ENCODE peak calls at places on chromosome 2, in four cellular contexts. L, M, H and S are unnamed samples.
A peak's percentile ranks its signal among the peaks of the same experiment; 100 is the strongest.

GRCh38 chr2:173982918-173983317 is 17.7 kb upstream of the SP3 start:
- DNase-seq in H (no peak), M (no peak), L (no peak), S (no peak)

GRCh38 chr2:179336782-179337534 is 72.3 kb upstream of the SESTD1 start:
- DNase-seq in H (no peak), L (no peak), M (no peak), S (no peak)

GRCh38 chr2:29218071-29218470 is 102.9 kb downstream of the CLIP4 start:
- DNase-seq in M (no peak), H (no peak), L (no peak), S (no peak)

GRCh38 chr2:111634050-111634784 is 249.8 kb downstream of the ANAPC1 start:
- DNase-seq in L (no peak), M (no peak), H (no peak), S (no peak)

GRCh38 chr2:132668986-132669853 is 785 bp downstream of the LYPD1 start:
- DNase-seq in L (no peak), H (no peak), M (no peak), S (peak; percentile 59)

GRCh38 chr2:63598971-63599370 is 10.2 kb downstream of the MDH1 start:
- DNase-seq in H (no peak), M (no peak), L (no peak), S (no peak)

GRCh38 chr2:38499921-38500634 is 102.7 kb downstream of the HNRNPLL start:
- DNase-seq in H (no peak), L (no peak), M (no peak), S (no peak)

GRCh38 chr2:20487392-20488135 is 40.7 kb downstream of the RHOB start:
- DNase-seq in M (no peak), H (no peak), L (no peak), S (peak; percentile 66)

GRCh38 chr2:29611850-29612249 is 309.5 kb downstream of the ALK start:
- DNase-seq in M (no peak), L (no peak), H (no peak), S (no peak)

GRCh38 chr2:110097506-110098220 is 18.0 kb downstream of the MALL start:
- DNase-seq in L (no peak), H (no peak), M (no peak), S (no peak)

GRCh38 chr2:108616731-108617161 is 82.5 kb downstream of the LIMS1 start:
- DNase-seq in M (no peak), H (no peak), L (no peak), S (no peak)

GRCh38 chr2:163733301-163733938 is 2.4 kb downstream of the FIGN start:
- DNase-seq in M (no peak), L (no peak), H (no peak), S (peak; percentile 21)

GRCh38 chr2:155266579-155266978 is 568.1 kb downstream of the KCNJ3 start:
- DNase-seq in M (no peak), L (no peak), H (no peak), S (no peak)

GRCh38 chr2:150041721-150042450 is 445.6 kb downstream of the RND3 start:
- DNase-seq in L (no peak), M (no peak), H (no peak), S (no peak)

GRCh38 chr2:43114210-43114609 is 112.2 kb downstream of the ZFP36L2 start:
- DNase-seq in L (no peak), M (peak; percentile 35), H (no peak), S (no peak)

GRCh38 chr2:102619414-102620319 is at the start of gene SLC9A2:
- DNase-seq in H (peak; percentile 69), L (no peak), M (no peak), S (peak; percentile 33)

GRCh38 chr2:66495788-66496640 is 61.1 kb downstream of the MEIS1 start:
- DNase-seq in H (peak; percentile 61), M (peak; percentile 46), L (no peak), S (no peak)

GRCh38 chr2:152635635-152636298 is 81.5 kb downstream of the PRPF40A start:
- DNase-seq in M (peak; percentile 76), L (no peak), H (peak; percentile 84), S (peak; percentile 60)

GRCh38 chr2:158928515-158928914 is 39.9 kb upstream of the TANC1 start:
- DNase-seq in L (no peak), M (no peak), H (no peak), S (no peak)

GRCh38 chr2:158495175-158495574 is 38.4 kb downstream of the PKP4 start:
- DNase-seq in H (no peak), L (no peak), M (no peak), S (no peak)

GRCh38 chr2:85999131-85999831 is 106.4 kb downstream of the POLR1A start:
- DNase-seq in M (no peak), L (peak; percentile 77), H (no peak), S (no peak)

GRCh38 chr2:23503097-23503496 is 118.1 kb downstream of the KLHL29 start:
- DNase-seq in L (no peak), H (no peak), M (peak; percentile 24), S (no peak)

GRCh38 chr2:23504591-23504990 is 119.6 kb downstream of the KLHL29 start:
- DNase-seq in M (no peak), H (no peak), L (no peak), S (no peak)

GRCh38 chr2:23500836-23501235 is 115.9 kb downstream of the KLHL29 start:
- DNase-seq in L (no peak), H (no peak), M (no peak), S (no peak)

GRCh38 chr2:23503682-23504081 is 118.7 kb downstream of the KLHL29 start:
- DNase-seq in L (no peak), M (no peak), H (no peak), S (no peak)

GRCh38 chr2:23502096-23502495 is 117.1 kb downstream of the KLHL29 start:
- DNase-seq in L (no peak), H (no peak), M (no peak), S (no peak)
- TF ChIP-seq MXI1 in L (no peak), H (no peak), M (no peak), S (no peak)

DNA sequence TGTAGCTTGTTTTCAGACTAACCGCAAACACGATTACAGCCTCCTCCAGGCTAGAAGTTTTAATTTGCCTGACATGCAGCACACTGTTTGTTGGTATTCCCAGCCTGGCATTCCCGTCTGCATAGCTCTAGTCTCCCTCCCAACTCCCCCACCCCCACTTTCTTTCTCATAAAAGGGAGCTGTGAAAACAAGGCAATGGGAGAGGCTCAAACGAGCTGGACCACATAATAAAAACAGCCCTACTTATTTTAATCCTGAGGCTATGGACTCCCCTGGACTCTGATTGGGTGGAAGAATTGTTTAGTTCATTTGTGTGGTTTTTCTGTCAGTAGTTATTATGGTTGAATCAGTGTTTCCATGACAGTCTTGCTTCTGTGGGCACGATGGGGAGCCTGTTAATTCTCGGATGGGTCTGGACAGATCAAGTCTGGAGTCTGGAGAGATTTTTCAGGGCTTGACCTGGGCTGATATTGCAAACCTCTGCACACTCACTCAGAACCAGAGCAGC is 1.2 kb downstream of the STON1 start:
- DNase-seq in M (peak; percentile 32), L (no peak), H (no peak), S (peak; percentile 66)
- TF ChIP-seq REST in M (no peak), L (no peak), H (no peak), S (no peak)

DNA sequence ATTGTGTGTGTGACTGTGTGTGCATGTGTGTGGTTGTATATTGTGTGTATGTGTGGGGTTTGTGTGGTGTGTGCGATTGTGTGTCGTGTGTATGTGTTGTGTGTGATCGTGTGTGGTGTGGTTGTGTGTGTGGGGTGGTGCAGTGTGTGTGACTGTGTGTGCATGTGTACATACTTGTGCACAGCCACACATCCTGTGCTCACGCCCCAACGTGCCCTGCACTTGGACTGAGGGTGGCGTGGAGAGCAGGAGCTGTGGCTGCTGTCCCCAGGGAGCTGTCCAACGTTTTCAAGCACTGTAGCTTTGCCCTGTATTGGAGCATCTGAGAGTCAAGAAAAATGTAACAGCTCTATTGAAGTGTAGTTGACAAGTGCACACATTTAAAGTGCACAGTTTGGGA is 243.2 kb upstream of the HDAC4 start:
- DNase-seq in H (no peak), M (peak; percentile 32), L (no peak), S (no peak)
- TF ChIP-seq MXI1 in H (no peak), M (no peak), L (no peak), S (no peak)

GRCh38 chr2:44167311-44167907 is 1.3 kb upstream of the PPM1B start:
- DNase-seq in H (no peak), L (no peak), M (no peak), S (peak; percentile 24)

GRCh38 chr2:44169155-44169898 is 652 bp downstream of the PPM1B start:
- DNase-seq in H (peak; percentile 29), M (peak; percentile 24), L (peak; percentile 27), S (peak; percentile 71)

GRCh38 chr2:44167908-44168683 is 579 bp upstream of the PPM1B start:
- DNase-seq in M (peak; percentile 100), H (peak; percentile 94), L (peak; percentile 98), S (peak; percentile 95)

GRCh38 chr2:44170337-44170736 is 1.7 kb downstream of the PPM1B start:
- DNase-seq in H (no peak), M (peak; percentile 20), L (no peak), S (no peak)

GRCh38 chr2:44168684-44169154 is at the start of gene PPM1B:
- DNase-seq in H (peak; percentile 97), L (no peak), M (no peak), S (peak; percentile 100)
- TF ChIP-seq REST in H (no peak), L (no peak), M (no peak), S (peak; percentile 49)